ENCODE peak calls at places on chromosomes 3 and 15, in nine cellular contexts. O, G, X, E, Q, C, H, B and Y are unnamed samples.

GRCh38 chr3:122008166-122008565 is 13.9 kb downstream of the ILDR1 start:
- DNase-seq in E (no peak), Q (no peak), G (no peak), H (no peak), C (no peak), X (no peak), O (no peak), B (no peak), Y (no peak)

GRCh38 chr3:184580376-184580775 is 18.8 kb downstream of the EPHB3 start:
- DNase-seq in H (no peak), G (no peak), B (no peak), E (no peak), O (no peak), C (no peak), Q (no peak), X (no peak), Y (no peak)

GRCh38 chr15:59611277-59612260 is at the start of gene GCNT3:
- DNase-seq in X (peak), Q (no peak), B (no peak), C (no peak), H (no peak), O (no peak), E (no peak), G (no peak), Y (peak)

GRCh38 chr3:51982838-51983577 is at the start of gene ACY1:
- DNase-seq in E (no peak), H (peak), C (peak), G (peak), Q (peak), X (peak), O (peak), B (peak), Y (peak)

GRCh38 chr3:22608721-22609120 is 594.4 kb upstream of the UBE2E2 start:
- DNase-seq in Q (no peak), G (no peak), E (no peak), H (no peak), C (no peak), B (no peak), O (no peak), X (no peak), Y (no peak)

GRCh38 chr15:89293012-89293411 is 41.6 kb downstream of the POLG start:
- DNase-seq in X (no peak), G (no peak), B (no peak), O (no peak), C (no peak), E (no peak), H (no peak), Q (no peak), Y (no peak)

GRCh38 chr3:38360345-38360744 is 13.8 kb downstream of the XYLB start:
- DNase-seq in X (no peak), C (peak), B (no peak), O (no peak), H (no peak), E (no peak), G (peak), Q (no peak), Y (no peak)

GRCh38 chr15:60096157-60096556 is 92.0 kb downstream of the FOXB1 start:
- DNase-seq in C (no peak), G (no peak), E (no peak), O (no peak), B (no peak), H (no peak), X (no peak), Q (no peak), Y (peak)

GRCh38 chr3:106183762-106184391 is 315.1 kb upstream of the CBLB start:
- DNase-seq in B (no peak), C (no peak), H (no peak), G (no peak), X (peak), E (no peak), O (no peak), Q (no peak), Y (peak)

GRCh38 chr3:119657887-119658702 is 2.3 kb downstream of the POPDC2 start:
- DNase-seq in O (no peak), G (no peak), Q (no peak), X (no peak), H (no peak), B (no peak), E (peak), C (no peak), Y (no peak)

GRCh38 chr3:104610730-104611652 is 755.7 kb upstream of the ALCAM start:
- DNase-seq in X (no peak), B (no peak), Q (no peak), H (no peak), C (no peak), G (no peak), O (no peak), E (no peak), Y (no peak)

GRCh38 chr3:12681089-12681488 is 17.2 kb upstream of the RAF1 start:
- DNase-seq in O (no peak), E (no peak), C (no peak), G (no peak), B (no peak), H (no peak), Q (no peak), X (no peak), Y (no peak)

GRCh38 chr3:194806991-194807685 is 121.5 kb downstream of the FAM43A start:
- DNase-seq in B (no peak), O (no peak), H (no peak), E (no peak), X (peak), G (no peak), C (no peak), Q (no peak), Y (peak)

GRCh38 chr3:153602801-153603200 is 440.8 kb downstream of the RAP2B start:
- DNase-seq in H (no peak), G (no peak), B (no peak), E (no peak), O (no peak), C (no peak), X (no peak), Q (no peak), Y (no peak)

GRCh38 chr3:188946351-188946750 is 225.4 kb upstream of the TPRG1 start:
- DNase-seq in Q (no peak), C (no peak), G (no peak), O (no peak), B (no peak), X (no peak), E (no peak), H (no peak), Y (no peak)

GRCh38 chr3:46218310-46218709 is 10.2 kb upstream of the CCR1 start:
- DNase-seq in B (no peak), O (no peak), G (no peak), C (no peak), X (no peak), H (no peak), Q (no peak), E (no peak), Y (no peak)

GRCh38 chr3:75048650-75049049 is 434.2 kb upstream of the CNTN3 start:
- DNase-seq in Q (no peak), G (no peak), H (no peak), E (no peak), X (no peak), B (no peak), O (no peak), C (no peak), Y (no peak)

DNA sequence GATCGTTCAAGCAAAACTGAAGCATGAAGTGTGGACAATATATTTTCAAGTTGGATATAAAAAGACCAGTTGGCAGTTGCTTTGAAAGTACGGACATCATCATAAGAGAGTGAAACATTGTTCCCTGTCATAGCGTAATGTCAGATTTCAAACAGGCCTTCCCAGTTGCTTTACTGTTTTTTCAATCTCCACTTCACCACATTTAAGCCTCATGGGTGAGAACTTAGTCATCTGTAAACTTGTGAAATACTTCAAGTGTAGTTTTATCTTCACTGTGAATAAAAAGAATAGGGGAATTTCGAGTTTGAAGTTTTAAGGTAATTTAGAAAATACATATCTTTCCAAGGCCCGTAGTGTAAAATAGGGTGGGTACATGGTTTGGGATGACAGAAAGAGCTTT is 435.1 kb upstream of the CNTN3 start:
- DNase-seq in H (no peak), Q (no peak), O (no peak), E (no peak), G (no peak), C (no peak), X (no peak), B (no peak), Y (no peak)
- H3K4me3 ChIP-seq in H (no peak), Q (no peak), O (no peak), E (no peak), G (no peak), C (no peak), X (no peak), B (no peak), Y (no peak)

DNA sequence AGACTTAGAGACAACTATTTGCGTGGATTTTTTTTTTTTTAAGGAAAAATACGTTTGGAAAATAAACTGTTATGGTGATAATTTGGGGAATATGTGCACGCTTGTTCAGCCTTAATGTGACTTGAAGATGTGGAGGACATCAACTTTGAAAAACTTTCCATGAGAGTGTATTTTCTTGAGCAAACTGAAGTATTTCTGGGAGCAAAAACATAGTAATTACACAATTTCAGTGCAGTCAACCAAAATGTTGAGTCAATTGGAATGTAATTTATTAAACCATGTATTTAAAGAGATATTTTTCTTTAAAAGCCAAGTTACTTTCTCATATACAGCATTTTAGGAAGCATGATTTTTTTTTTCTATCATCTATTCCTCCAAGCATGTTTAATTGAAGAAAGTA is 80.3 kb upstream of the FLNB start:
- DNase-seq in X (no peak), G (no peak), C (no peak), E (no peak), O (no peak), Q (no peak), H (no peak), B (no peak), Y (peak)
- H3K4me3 ChIP-seq in X (no peak), G (no peak), C (no peak), E (no peak), O (no peak), Q (no peak), H (no peak), B (no peak), Y (no peak)

GRCh38 chr15:101610628-101611000 is 41.6 kb downstream of the TM2D3 start:
- DNase-seq in H (no peak), E (no peak), B (no peak), C (no peak), Q (no peak), X (no peak), G (peak), O (no peak), Y (no peak)
- H3K4me3 ChIP-seq in H (no peak), E (no peak), B (no peak), C (no peak), Q (no peak), X (no peak), G (no peak), O (no peak), Y (no peak)

GRCh38 chr3:126474498-126475410 is 937 bp downstream of the ZXDC start:
- DNase-seq in E (no peak), G (peak), H (peak), Q (no peak), O (peak), B (no peak), X (peak), C (peak), Y (peak)
- H3K4me3 ChIP-seq in E (peak), G (peak), H (peak), Q (peak), O (peak), B (peak), X (peak), C (peak), Y (peak)